ENCODE peak calls at places on chromosomes 11 and 22, in nine cellular contexts. One of them, this sample, is unnamed.

GRCh38 chr11:12868315-12869073 is 140.6 kb upstream of the RASSF10 start:
- DNase-seq in NCI-H2081: no peak
- DNase-seq in AG10803: no peak
- DNase-seq in adrenal gland: no peak
- DNase-seq in epithelial cell of esophagus: peak; percentile 25
- DNase-seq in NCI-H1092 treated with DMSO at 0.1 percent for 48 hours: no peak
- DNase-seq in germinal center: no peak
- DNase-seq in anterior cingulate cortex: no peak
- DNase-seq in endothelial cell of umbilical vein: no peak
- DNase-seq in this sample: no peak

GRCh38 chr11:72778535-72779494 is 15.0 kb downstream of the STARD10 start:
- DNase-seq in adrenal gland: no peak
- DNase-seq in NCI-H1092 treated with DMSO at 0.1 percent for 48 hours: no peak
- DNase-seq in germinal center: no peak
- DNase-seq in anterior cingulate cortex: no peak
- DNase-seq in AG10803: no peak
- DNase-seq in epithelial cell of esophagus: no peak
- DNase-seq in NCI-H2081: no peak
- DNase-seq in endothelial cell of umbilical vein: no peak
- DNase-seq in this sample: no peak

GRCh38 chr11:79042824-79043223 is 398.0 kb downstream of the TENM4 start:
- DNase-seq in AG10803: no peak
- DNase-seq in NCI-H2081: no peak
- DNase-seq in epithelial cell of esophagus: peak; percentile 77
- DNase-seq in adrenal gland: no peak
- DNase-seq in endothelial cell of umbilical vein: no peak
- DNase-seq in germinal center: no peak
- DNase-seq in NCI-H1092 treated with DMSO at 0.1 percent for 48 hours: no peak
- DNase-seq in anterior cingulate cortex: no peak
- DNase-seq in this sample: no peak

GRCh38 chr11:12258451-12258850 is 118.9 kb upstream of the PARVA start:
- DNase-seq in germinal center: no peak
- DNase-seq in adrenal gland: no peak
- DNase-seq in AG10803: no peak
- DNase-seq in anterior cingulate cortex: no peak
- DNase-seq in NCI-H2081: no peak
- DNase-seq in epithelial cell of esophagus: peak; percentile 70
- DNase-seq in NCI-H1092 treated with DMSO at 0.1 percent for 48 hours: no peak
- DNase-seq in endothelial cell of umbilical vein: no peak
- DNase-seq in this sample: no peak

GRCh38 chr22:23226497-23226850 is 46.2 kb downstream of the BCR start:
- DNase-seq in AG10803: no peak
- DNase-seq in germinal center: no peak
- DNase-seq in NCI-H2081: no peak
- DNase-seq in anterior cingulate cortex: no peak
- DNase-seq in adrenal gland: no peak
- DNase-seq in NCI-H1092 treated with DMSO at 0.1 percent for 48 hours: no peak
- DNase-seq in endothelial cell of umbilical vein: no peak
- DNase-seq in epithelial cell of esophagus: no peak
- DNase-seq in this sample: no peak

GRCh38 chr11:94845622-94846021 is 77.5 kb downstream of the AMOTL1 start:
- DNase-seq in epithelial cell of esophagus: peak; percentile 94
- DNase-seq in germinal center: no peak
- DNase-seq in AG10803: no peak
- DNase-seq in NCI-H2081: peak; percentile 26
- DNase-seq in anterior cingulate cortex: no peak
- DNase-seq in adrenal gland: no peak
- DNase-seq in NCI-H1092 treated with DMSO at 0.1 percent for 48 hours: peak; percentile 32
- DNase-seq in endothelial cell of umbilical vein: no peak
- DNase-seq in this sample: no peak

GRCh38 chr11:68472778-68473177 is 12.2 kb downstream of the PPP6R3 start:
- DNase-seq in adrenal gland: no peak
- DNase-seq in AG10803: no peak
- DNase-seq in anterior cingulate cortex: no peak
- DNase-seq in NCI-H1092 treated with DMSO at 0.1 percent for 48 hours: no peak
- DNase-seq in endothelial cell of umbilical vein: no peak
- DNase-seq in NCI-H2081: no peak
- DNase-seq in epithelial cell of esophagus: no peak
- DNase-seq in germinal center: no peak
- DNase-seq in this sample: no peak

GRCh38 chr11:60345489-60345888 is 18.4 kb downstream of the MS4A6E start:
- DNase-seq in endothelial cell of umbilical vein: peak; percentile 54
- DNase-seq in adrenal gland: peak; percentile 56
- DNase-seq in AG10803: no peak
- DNase-seq in NCI-H1092 treated with DMSO at 0.1 percent for 48 hours: peak; percentile 13
- DNase-seq in epithelial cell of esophagus: peak; percentile 15
- DNase-seq in germinal center: no peak
- DNase-seq in NCI-H2081: peak; percentile 31
- DNase-seq in anterior cingulate cortex: no peak
- DNase-seq in this sample: peak; percentile 13

GRCh38 chr11:33953289-33953688 is 61.4 kb upstream of the LMO2 start:
- DNase-seq in adrenal gland: no peak
- DNase-seq in germinal center: no peak
- DNase-seq in epithelial cell of esophagus: no peak
- DNase-seq in endothelial cell of umbilical vein: peak; percentile 33
- DNase-seq in NCI-H1092 treated with DMSO at 0.1 percent for 48 hours: no peak
- DNase-seq in NCI-H2081: no peak
- DNase-seq in AG10803: no peak
- DNase-seq in anterior cingulate cortex: no peak
- DNase-seq in this sample: no peak

GRCh38 chr11:28366549-28367341 is 258.6 kb downstream of the METTL15 start:
- DNase-seq in endothelial cell of umbilical vein: no peak
- DNase-seq in anterior cingulate cortex: no peak
- DNase-seq in NCI-H2081: no peak
- DNase-seq in AG10803: peak; percentile 65
- DNase-seq in epithelial cell of esophagus: peak; percentile 20
- DNase-seq in NCI-H1092 treated with DMSO at 0.1 percent for 48 hours: no peak
- DNase-seq in adrenal gland: no peak
- DNase-seq in germinal center: no peak
- DNase-seq in this sample: no peak

GRCh38 chr11:77320351-77320750 is 18.9 kb upstream of the GDPD4 start:
- DNase-seq in anterior cingulate cortex: no peak
- DNase-seq in adrenal gland: no peak
- DNase-seq in epithelial cell of esophagus: no peak
- DNase-seq in AG10803: peak; percentile 49
- DNase-seq in NCI-H2081: no peak
- DNase-seq in NCI-H1092 treated with DMSO at 0.1 percent for 48 hours: no peak
- DNase-seq in endothelial cell of umbilical vein: no peak
- DNase-seq in germinal center: no peak
- DNase-seq in this sample: no peak

GRCh38 chr11:121421149-121421906 is 30.8 kb upstream of the SORL1 start:
- DNase-seq in epithelial cell of esophagus: no peak
- DNase-seq in germinal center: no peak
- DNase-seq in NCI-H1092 treated with DMSO at 0.1 percent for 48 hours: no peak
- DNase-seq in AG10803: no peak
- DNase-seq in endothelial cell of umbilical vein: no peak
- DNase-seq in adrenal gland: no peak
- DNase-seq in anterior cingulate cortex: no peak
- DNase-seq in NCI-H2081: no peak
- DNase-seq in this sample: no peak

GRCh38 chr11:61955031-61955415 is 4.9 kb downstream of the BEST1 start:
- DNase-seq in epithelial cell of esophagus: peak; percentile 80
- DNase-seq in germinal center: no peak
- DNase-seq in anterior cingulate cortex: peak; percentile 32
- DNase-seq in AG10803: peak; percentile 89
- DNase-seq in NCI-H2081: no peak
- DNase-seq in endothelial cell of umbilical vein: no peak
- DNase-seq in NCI-H1092 treated with DMSO at 0.1 percent for 48 hours: no peak
- DNase-seq in adrenal gland: peak; percentile 78
- DNase-seq in this sample: peak; percentile 48

GRCh38 chr11:34379081-34379480 is 21.3 kb upstream of the ABTB2 start:
- DNase-seq in NCI-H1092 treated with DMSO at 0.1 percent for 48 hours: no peak
- DNase-seq in epithelial cell of esophagus: peak; percentile 14
- DNase-seq in adrenal gland: no peak
- DNase-seq in anterior cingulate cortex: no peak
- DNase-seq in AG10803: no peak
- DNase-seq in germinal center: no peak
- DNase-seq in NCI-H2081: no peak
- DNase-seq in endothelial cell of umbilical vein: no peak
- DNase-seq in this sample: no peak

GRCh38 chr11:128555606-128556005 is 31.8 kb downstream of the ETS1 start:
- DNase-seq in adrenal gland: no peak
- DNase-seq in germinal center: no peak
- DNase-seq in AG10803: peak; percentile 47
- DNase-seq in epithelial cell of esophagus: peak; percentile 29
- DNase-seq in endothelial cell of umbilical vein: peak; percentile 49
- DNase-seq in anterior cingulate cortex: no peak
- DNase-seq in NCI-H1092 treated with DMSO at 0.1 percent for 48 hours: peak; percentile 20
- DNase-seq in NCI-H2081: no peak
- DNase-seq in this sample: no peak

GRCh38 chr22:35634981-35635540 is 13.2 kb upstream of the APOL6 start:
- DNase-seq in adrenal gland: no peak
- DNase-seq in AG10803: no peak
- DNase-seq in anterior cingulate cortex: no peak
- DNase-seq in NCI-H1092 treated with DMSO at 0.1 percent for 48 hours: no peak
- DNase-seq in germinal center: peak; percentile 48
- DNase-seq in endothelial cell of umbilical vein: no peak
- DNase-seq in epithelial cell of esophagus: no peak
- DNase-seq in NCI-H2081: no peak
- DNase-seq in this sample: no peak

GRCh38 chr11:61004841-61005240 is 33.4 kb downstream of the CD6 start:
- DNase-seq in adrenal gland: no peak
- DNase-seq in NCI-H2081: no peak
- DNase-seq in germinal center: no peak
- DNase-seq in NCI-H1092 treated with DMSO at 0.1 percent for 48 hours: no peak
- DNase-seq in anterior cingulate cortex: no peak
- DNase-seq in endothelial cell of umbilical vein: no peak
- DNase-seq in epithelial cell of esophagus: no peak
- DNase-seq in AG10803: no peak
- DNase-seq in this sample: no peak

GRCh38 chr11:1389932-1390587 is at the start of gene BRSK2:
- DNase-seq in epithelial cell of esophagus: no peak
- DNase-seq in anterior cingulate cortex: no peak
- DNase-seq in germinal center: no peak
- DNase-seq in NCI-H2081: no peak
- DNase-seq in AG10803: no peak
- DNase-seq in NCI-H1092 treated with DMSO at 0.1 percent for 48 hours: no peak
- DNase-seq in adrenal gland: no peak
- DNase-seq in endothelial cell of umbilical vein: no peak
- DNase-seq in this sample: no peak

GRCh38 chr11:66784575-66784974 is 55.6 kb upstream of the SPTBN2 start:
- DNase-seq in germinal center: no peak
- DNase-seq in NCI-H2081: no peak
- DNase-seq in endothelial cell of umbilical vein: no peak
- DNase-seq in adrenal gland: no peak
- DNase-seq in NCI-H1092 treated with DMSO at 0.1 percent for 48 hours: no peak
- DNase-seq in epithelial cell of esophagus: no peak
- DNase-seq in AG10803: no peak
- DNase-seq in anterior cingulate cortex: no peak
- DNase-seq in this sample: no peak